ENCODE peak calls at places on chromosomes 3 and 15, in six cellular contexts. K is activated gamma-delta T cell treated with anti-CD3 and anti-CD28 coated beads, Interleukin-2, amount 50 U/mL, for 16 hours; C is stimulated activated naive B cell treated with anti-CD40 and anti-IgM and Interleukin-4, amounts not matched to agents 10 μg/mL and 1 μg/mL and 100 μg/mL, for 72 hours; S is cardiac muscle cell; H is ELF-1; F is CD4-positive, alpha-beta memory T cell. V is an unnamed sample.

GRCh38 chr3:127815001-127815400 is 7.3 kb downstream of the MGLL start:
- DNase-seq in K (no peak), C (no peak), S (no peak), H (no peak), F (no peak), V (no peak)

GRCh38 chr15:84598250-84598649 is 2.6 kb upstream of the ZSCAN2 start:
- DNase-seq in K (peak), C (peak), S (no peak), H (no peak), F (peak), V (peak)

GRCh38 chr3:106215047-106215446 is 346.2 kb upstream of the CBLB start:
- DNase-seq in K (no peak), C (no peak), S (no peak), H (no peak), F (no peak), V (no peak)

GRCh38 chr15:29143293-29143692 is 126.3 kb downstream of the NSMCE3 start:
- DNase-seq in K (no peak), C (no peak), S (no peak), H (no peak), F (no peak), V (no peak)

GRCh38 chr15:57505056-57505713 is 86.5 kb upstream of the MYZAP start:
- DNase-seq in K (no peak), C (no peak), S (no peak), H (no peak), F (no peak), V (no peak)

GRCh38 chr15:80660114-80660513 is 35.0 kb upstream of the ABHD17C start:
- DNase-seq in K (no peak), C (no peak), S (peak), H (peak), F (no peak), V (no peak)

GRCh38 chr3:57544181-57545125 is at the start of gene DNAH12:
- DNase-seq in K (no peak), C (no peak), S (peak), H (peak), F (no peak), V (no peak)

GRCh38 chr3:194404365-194405140 is 5.5 kb upstream of the GP5 start:
- DNase-seq in K (no peak), C (no peak), S (peak), H (no peak), F (peak), V (peak)

GRCh38 chr3:172530566-172530965 is 7.3 kb upstream of the TNFSF10 start:
- DNase-seq in K (no peak), C (no peak), S (peak), H (no peak), F (peak), V (peak)

GRCh38 chr15:65326109-65326508 is 21.6 kb downstream of the RNU5B-1 start:
- DNase-seq in K (no peak), C (no peak), S (peak), H (peak), F (no peak), V (no peak)

GRCh38 chr3:87968668-87969067 is 90.1 kb downstream of the CGGBP1 start:
- DNase-seq in K (no peak), C (no peak), S (no peak), H (no peak), F (no peak), V (no peak)

GRCh38 chr3:163056874-163057497 is 1560.4 kb downstream of the OTOL1 start:
- DNase-seq in K (no peak), C (no peak), S (peak), H (peak), F (no peak), V (no peak)

GRCh38 chr15:73839699-73840098 is 33.7 kb upstream of the TBC1D21 start:
- DNase-seq in K (no peak), C (no peak), S (no peak), H (no peak), F (no peak), V (no peak)

GRCh38 chr3:169863458-169863899 is 6.3 kb downstream of the LRRC31 start:
- DNase-seq in K (peak), C (peak), S (peak), H (peak), F (peak), V (peak)

GRCh38 chr3:150227839-150228238 is 180.3 kb upstream of the TSC22D2 start:
- DNase-seq in K (no peak), C (peak), S (peak), H (peak), F (peak), V (no peak)

GRCh38 chr3:165636682-165637010 is 200.6 kb downstream of the BCHE start:
- DNase-seq in K (no peak), C (no peak), S (no peak), H (no peak), F (no peak), V (no peak)

GRCh38 chr3:132716372-132716771 is 5.8 kb downstream of the NPHP3 start:
- DNase-seq in K (no peak), C (no peak), S (no peak), H (no peak), F (no peak), V (no peak)

GRCh38 chr15:37096878-37097568 is 3.3 kb downstream of the MEIS2 start:
- DNase-seq in K (no peak), C (no peak), S (no peak), H (peak), F (no peak), V (no peak)

GRCh38 chr3:179046497-179047353 is 24.9 kb downstream of the ZMAT3 start:
- DNase-seq in K (no peak), C (peak), S (no peak), H (no peak), F (no peak), V (no peak)

GRCh38 chr15:66723826-66724731 is 22.0 kb downstream of the SMAD6 start:
- DNase-seq in K (no peak), C (no peak), S (no peak), H (no peak), F (no peak), V (no peak)

GRCh38 chr3:128486692-128487537 is 6.1 kb downstream of the GATA2 start:
- DNase-seq in K (no peak), C (no peak), S (peak), H (peak), F (no peak), V (peak)

GRCh38 chr15:67091073-67091965 is 25.9 kb downstream of the SMAD3 start:
- DNase-seq in K (peak), C (peak), S (peak), H (peak), F (peak), V (no peak)

GRCh38 chr3:138051946-138052802 is 42.2 kb downstream of the CLDN18 start:
- DNase-seq in K (no peak), C (no peak), S (peak), H (peak), F (no peak), V (no peak)

GRCh38 chr15:50676799-50677483 is 9.7 kb downstream of the TRPM7 start:
- DNase-seq in K (no peak), C (no peak), S (no peak), H (peak), F (no peak), V (no peak)

GRCh38 chr3:149934524-149934923 is 36.2 kb downstream of the PFN2 start:
- DNase-seq in K (no peak), C (no peak), S (no peak), H (no peak), F (no peak), V (no peak)

GRCh38 chr3:161014997-161015749 is 90.0 kb downstream of the B3GALNT1 start:
- DNase-seq in K (no peak), C (no peak), S (no peak), H (no peak), F (no peak), V (no peak)

GRCh38 chr3:196563721-196564225 is 4.6 kb downstream of the WDR53 start:
- DNase-seq in K (no peak), C (no peak), S (no peak), H (no peak), F (peak), V (no peak)

GRCh38 chr3:194536883-194537637 is 50.3 kb upstream of the ATP13A3 start:
- DNase-seq in K (no peak), C (no peak), S (no peak), H (no peak), F (no peak), V (no peak)

GRCh38 chr3:17852217-17852616 is 109.8 kb upstream of the TBC1D5 start:
- DNase-seq in K (no peak), C (no peak), S (no peak), H (no peak), F (no peak), V (no peak)

GRCh38 chr15:45372032-45372995 is 6.0 kb downstream of the GATM start:
- DNase-seq in K (no peak), C (no peak), S (no peak), H (no peak), F (no peak), V (no peak)

GRCh38 chr3:13161021-13161759 is 88.0 kb upstream of the IQSEC1 start:
- DNase-seq in K (no peak), C (no peak), S (no peak), H (peak), F (no peak), V (no peak)

GRCh38 chr15:25182736-25183445 is 228.1 kb downstream of the SNRPN start:
- DNase-seq in K (no peak), C (no peak), S (no peak), H (peak), F (no peak), V (peak)

GRCh38 chr3:52398670-52399081 is 46.2 kb downstream of the SEMA3G start:
- DNase-seq in K (no peak), C (no peak), S (no peak), H (no peak), F (no peak), V (no peak)